ENCODE peak calls at places on chromosome 1, in ten cellular contexts. One of them, this sample, is unnamed.

GRCh38 chr1:231194843-231195516 is 33.1 kb downstream of the TRIM67 start:
- DNase-seq in choroid plexus epithelial cell: no peak
- DNase-seq in HL-60: no peak
- DNase-seq in left ventricle myocardium inferior: no peak
- DNase-seq in mammary epithelial cell: no peak
- DNase-seq in progenitor cell of endocrine pancreas: no peak
- DNase-seq in neural progenitor cell: no peak
- DNase-seq in brain microvascular endothelial cell: no peak
- DNase-seq in HFF-Myc: no peak
- DNase-seq in epithelial cell of esophagus: no peak
- DNase-seq in this sample: no peak

GRCh38 chr1:186564558-186564957 is 103.6 kb upstream of the PDC start:
- DNase-seq in choroid plexus epithelial cell: peak; percentile 51
- DNase-seq in HL-60: no peak
- DNase-seq in left ventricle myocardium inferior: no peak
- DNase-seq in mammary epithelial cell: no peak
- DNase-seq in progenitor cell of endocrine pancreas: no peak
- DNase-seq in neural progenitor cell: no peak
- DNase-seq in brain microvascular endothelial cell: no peak
- DNase-seq in HFF-Myc: no peak
- DNase-seq in epithelial cell of esophagus: no peak
- DNase-seq in this sample: no peak

GRCh38 chr1:11860586-11860985 is 1.8 kb upstream of the NPPB start:
- DNase-seq in choroid plexus epithelial cell: no peak
- DNase-seq in HL-60: no peak
- DNase-seq in left ventricle myocardium inferior: no peak
- DNase-seq in mammary epithelial cell: no peak
- DNase-seq in progenitor cell of endocrine pancreas: no peak
- DNase-seq in neural progenitor cell: no peak
- DNase-seq in brain microvascular endothelial cell: no peak
- DNase-seq in HFF-Myc: no peak
- DNase-seq in epithelial cell of esophagus: no peak
- DNase-seq in this sample: no peak

GRCh38 chr1:205437570-205437969 is 15.7 kb upstream of the LEMD1 start:
- DNase-seq in choroid plexus epithelial cell: no peak
- DNase-seq in HL-60: no peak
- DNase-seq in left ventricle myocardium inferior: no peak
- DNase-seq in mammary epithelial cell: no peak
- DNase-seq in progenitor cell of endocrine pancreas: no peak
- DNase-seq in neural progenitor cell: no peak
- DNase-seq in brain microvascular endothelial cell: no peak
- DNase-seq in HFF-Myc: no peak
- DNase-seq in epithelial cell of esophagus: no peak
- DNase-seq in this sample: no peak

GRCh38 chr1:19044471-19044870 is 88.0 kb upstream of the IFFO2 start:
- DNase-seq in choroid plexus epithelial cell: no peak
- DNase-seq in HL-60: no peak
- DNase-seq in left ventricle myocardium inferior: no peak
- DNase-seq in mammary epithelial cell: no peak
- DNase-seq in progenitor cell of endocrine pancreas: no peak
- DNase-seq in neural progenitor cell: no peak
- DNase-seq in brain microvascular endothelial cell: no peak
- DNase-seq in HFF-Myc: no peak
- DNase-seq in epithelial cell of esophagus: no peak
- DNase-seq in this sample: no peak

GRCh38 chr1:79325705-79326104 is 319.2 kb upstream of the ADGRL4 start:
- DNase-seq in choroid plexus epithelial cell: peak; percentile 7
- DNase-seq in HL-60: no peak
- DNase-seq in left ventricle myocardium inferior: no peak
- DNase-seq in mammary epithelial cell: no peak
- DNase-seq in progenitor cell of endocrine pancreas: no peak
- DNase-seq in neural progenitor cell: no peak
- DNase-seq in brain microvascular endothelial cell: no peak
- DNase-seq in HFF-Myc: no peak
- DNase-seq in epithelial cell of esophagus: no peak
- DNase-seq in this sample: no peak

GRCh38 chr1:155009742-155010141 is 7.1 kb downstream of the ZBTB7B start:
- DNase-seq in choroid plexus epithelial cell: no peak
- DNase-seq in HL-60: no peak
- DNase-seq in left ventricle myocardium inferior: no peak
- DNase-seq in mammary epithelial cell: no peak
- DNase-seq in progenitor cell of endocrine pancreas: no peak
- DNase-seq in neural progenitor cell: no peak
- DNase-seq in brain microvascular endothelial cell: no peak
- DNase-seq in HFF-Myc: no peak
- DNase-seq in epithelial cell of esophagus: no peak
- DNase-seq in this sample: no peak

GRCh38 chr1:230278871-230279582 is 147.1 kb downstream of the PGBD5 start:
- DNase-seq in choroid plexus epithelial cell: no peak
- DNase-seq in HL-60: no peak
- DNase-seq in left ventricle myocardium inferior: no peak
- DNase-seq in mammary epithelial cell: no peak
- DNase-seq in progenitor cell of endocrine pancreas: no peak
- DNase-seq in neural progenitor cell: no peak
- DNase-seq in brain microvascular endothelial cell: no peak
- DNase-seq in HFF-Myc: no peak
- DNase-seq in epithelial cell of esophagus: no peak
- DNase-seq in this sample: no peak

GRCh38 chr1:245475116-245475515 is 320.3 kb downstream of the KIF26B start:
- DNase-seq in choroid plexus epithelial cell: peak; percentile 35
- DNase-seq in HL-60: no peak
- DNase-seq in left ventricle myocardium inferior: no peak
- DNase-seq in mammary epithelial cell: peak; percentile 9
- DNase-seq in progenitor cell of endocrine pancreas: no peak
- DNase-seq in neural progenitor cell: no peak
- DNase-seq in brain microvascular endothelial cell: no peak
- DNase-seq in HFF-Myc: no peak
- DNase-seq in epithelial cell of esophagus: peak; percentile 6
- DNase-seq in this sample: no peak

GRCh38 chr1:224348137-224348536 is 8.5 kb upstream of the CNIH4 start:
- DNase-seq in choroid plexus epithelial cell: no peak
- DNase-seq in HL-60: no peak
- DNase-seq in left ventricle myocardium inferior: no peak
- DNase-seq in mammary epithelial cell: no peak
- DNase-seq in progenitor cell of endocrine pancreas: no peak
- DNase-seq in neural progenitor cell: no peak
- DNase-seq in brain microvascular endothelial cell: no peak
- DNase-seq in HFF-Myc: no peak
- DNase-seq in epithelial cell of esophagus: no peak
- DNase-seq in this sample: no peak

GRCh38 chr1:100277866-100278265 is 11.8 kb downstream of the RTCA start:
- DNase-seq in choroid plexus epithelial cell: no peak
- DNase-seq in HL-60: no peak
- DNase-seq in left ventricle myocardium inferior: no peak
- DNase-seq in mammary epithelial cell: no peak
- DNase-seq in progenitor cell of endocrine pancreas: no peak
- DNase-seq in neural progenitor cell: no peak
- DNase-seq in brain microvascular endothelial cell: no peak
- DNase-seq in HFF-Myc: no peak
- DNase-seq in epithelial cell of esophagus: peak; percentile 5
- DNase-seq in this sample: no peak

GRCh38 chr1:190477687-190478192 is at the start of gene BRINP3:
- DNase-seq in choroid plexus epithelial cell: no peak
- DNase-seq in HL-60: no peak
- DNase-seq in left ventricle myocardium inferior: no peak
- DNase-seq in mammary epithelial cell: no peak
- DNase-seq in progenitor cell of endocrine pancreas: no peak
- DNase-seq in neural progenitor cell: no peak
- DNase-seq in brain microvascular endothelial cell: no peak
- DNase-seq in HFF-Myc: no peak
- DNase-seq in epithelial cell of esophagus: no peak
- DNase-seq in this sample: no peak

GRCh38 chr1:204974326-204974725 is 68.7 kb upstream of the CNTN2 start:
- DNase-seq in choroid plexus epithelial cell: no peak
- DNase-seq in HL-60: no peak
- DNase-seq in left ventricle myocardium inferior: no peak
- DNase-seq in mammary epithelial cell: no peak
- DNase-seq in progenitor cell of endocrine pancreas: no peak
- DNase-seq in neural progenitor cell: no peak
- DNase-seq in brain microvascular endothelial cell: no peak
- DNase-seq in HFF-Myc: no peak
- DNase-seq in epithelial cell of esophagus: no peak
- DNase-seq in this sample: no peak

GRCh38 chr1:203217139-203217621 is 12.3 kb downstream of the CHIT1 start:
- DNase-seq in choroid plexus epithelial cell: no peak
- DNase-seq in HL-60: peak; percentile 59
- DNase-seq in left ventricle myocardium inferior: no peak
- DNase-seq in mammary epithelial cell: no peak
- DNase-seq in progenitor cell of endocrine pancreas: no peak
- DNase-seq in neural progenitor cell: no peak
- DNase-seq in brain microvascular endothelial cell: no peak
- DNase-seq in HFF-Myc: no peak
- DNase-seq in epithelial cell of esophagus: peak; percentile 36
- DNase-seq in this sample: no peak

GRCh38 chr1:98388431-98388830 is 273.1 kb upstream of the SNX7 start:
- DNase-seq in choroid plexus epithelial cell: peak; percentile 88
- DNase-seq in HL-60: peak; percentile 4
- DNase-seq in left ventricle myocardium inferior: no peak
- DNase-seq in mammary epithelial cell: peak; percentile 88
- DNase-seq in progenitor cell of endocrine pancreas: no peak
- DNase-seq in neural progenitor cell: no peak
- DNase-seq in brain microvascular endothelial cell: peak; percentile 78
- DNase-seq in HFF-Myc: peak; percentile 77
- DNase-seq in epithelial cell of esophagus: peak; percentile 40
- DNase-seq in this sample: no peak

GRCh38 chr1:220528049-220528678 is at the start of gene MARK1:
- DNase-seq in choroid plexus epithelial cell: peak; percentile 13
- DNase-seq in HL-60: no peak
- DNase-seq in left ventricle myocardium inferior: peak; percentile 84
- DNase-seq in mammary epithelial cell: peak; percentile 56
- DNase-seq in progenitor cell of endocrine pancreas: peak; percentile 30
- DNase-seq in neural progenitor cell: peak; percentile 88
- DNase-seq in brain microvascular endothelial cell: no peak
- DNase-seq in HFF-Myc: no peak
- DNase-seq in epithelial cell of esophagus: peak; percentile 71
- DNase-seq in this sample: peak; percentile 73

GRCh38 chr1:36464605-36465393 is 615 bp upstream of the MRPS15 start:
- DNase-seq in choroid plexus epithelial cell: peak; percentile 39
- DNase-seq in HL-60: no peak
- DNase-seq in left ventricle myocardium inferior: no peak
- DNase-seq in mammary epithelial cell: no peak
- DNase-seq in progenitor cell of endocrine pancreas: no peak
- DNase-seq in neural progenitor cell: no peak
- DNase-seq in brain microvascular endothelial cell: no peak
- DNase-seq in HFF-Myc: no peak
- DNase-seq in epithelial cell of esophagus: no peak
- DNase-seq in this sample: no peak

GRCh38 chr1:21299007-21299406 is 8.7 kb upstream of the ECE1 start:
- DNase-seq in choroid plexus epithelial cell: no peak
- DNase-seq in HL-60: no peak
- DNase-seq in left ventricle myocardium inferior: no peak
- DNase-seq in mammary epithelial cell: peak; percentile 45
- DNase-seq in progenitor cell of endocrine pancreas: no peak
- DNase-seq in neural progenitor cell: no peak
- DNase-seq in brain microvascular endothelial cell: no peak
- DNase-seq in HFF-Myc: no peak
- DNase-seq in epithelial cell of esophagus: peak; percentile 71
- DNase-seq in this sample: no peak

GRCh38 chr1:158177705-158178450 is 2.8 kb upstream of the CD1D start:
- DNase-seq in choroid plexus epithelial cell: peak; percentile 70
- DNase-seq in HL-60: peak; percentile 38
- DNase-seq in left ventricle myocardium inferior: peak; percentile 97
- DNase-seq in mammary epithelial cell: peak; percentile 81
- DNase-seq in progenitor cell of endocrine pancreas: peak; percentile 54
- DNase-seq in neural progenitor cell: peak; percentile 91
- DNase-seq in brain microvascular endothelial cell: peak; percentile 79
- DNase-seq in HFF-Myc: no peak
- DNase-seq in epithelial cell of esophagus: peak; percentile 89
- DNase-seq in this sample: peak; percentile 91

GRCh38 chr1:186082235-186082937 is 292.7 kb downstream of the TPR start:
- DNase-seq in choroid plexus epithelial cell: peak; percentile 93
- DNase-seq in HL-60: peak; percentile 93
- DNase-seq in left ventricle myocardium inferior: peak; percentile 61
- DNase-seq in mammary epithelial cell: peak; percentile 52
- DNase-seq in progenitor cell of endocrine pancreas: no peak
- DNase-seq in neural progenitor cell: peak; percentile 41
- DNase-seq in brain microvascular endothelial cell: peak; percentile 88
- DNase-seq in HFF-Myc: peak; percentile 24
- DNase-seq in epithelial cell of esophagus: peak; percentile 91
- DNase-seq in this sample: peak; percentile 69

GRCh38 chr1:44631647-44632510 is 42.4 kb downstream of the TMEM53 start:
- DNase-seq in choroid plexus epithelial cell: peak; percentile 92
- DNase-seq in HL-60: peak; percentile 90
- DNase-seq in left ventricle myocardium inferior: peak; percentile 93
- DNase-seq in mammary epithelial cell: peak; percentile 77
- DNase-seq in progenitor cell of endocrine pancreas: peak; percentile 73
- DNase-seq in neural progenitor cell: peak; percentile 94
- DNase-seq in brain microvascular endothelial cell: peak; percentile 79
- DNase-seq in HFF-Myc: peak; percentile 58
- DNase-seq in epithelial cell of esophagus: peak; percentile 84
- DNase-seq in this sample: peak; percentile 89

GRCh38 chr1:112196731-112197130 is 199.3 kb upstream of the CTTNBP2NL start:
- DNase-seq in choroid plexus epithelial cell: no peak
- DNase-seq in HL-60: no peak
- DNase-seq in left ventricle myocardium inferior: no peak
- DNase-seq in mammary epithelial cell: no peak
- DNase-seq in progenitor cell of endocrine pancreas: no peak
- DNase-seq in neural progenitor cell: no peak
- DNase-seq in brain microvascular endothelial cell: no peak
- DNase-seq in HFF-Myc: no peak
- DNase-seq in epithelial cell of esophagus: peak; percentile 19
- DNase-seq in this sample: no peak
- TF ChIP-seq CTCF in choroid plexus epithelial cell: no peak
- TF ChIP-seq CTCF in HL-60: no peak
- TF ChIP-seq CTCF in left ventricle myocardium inferior: no peak
- TF ChIP-seq CTCF in mammary epithelial cell: no peak
- TF ChIP-seq CTCF in progenitor cell of endocrine pancreas: no peak
- TF ChIP-seq CTCF in neural progenitor cell: no peak
- TF ChIP-seq CTCF in brain microvascular endothelial cell: no peak
- TF ChIP-seq CTCF in HFF-Myc: no peak
- TF ChIP-seq CTCF in epithelial cell of esophagus: no peak
- TF ChIP-seq CTCF in this sample: no peak

GRCh38 chr1:40161888-40162397 is 756 bp downstream of the RLF start:
- DNase-seq in choroid plexus epithelial cell: peak; percentile 23
- DNase-seq in HL-60: peak; percentile 42
- DNase-seq in left ventricle myocardium inferior: no peak
- DNase-seq in mammary epithelial cell: no peak
- DNase-seq in progenitor cell of endocrine pancreas: no peak
- DNase-seq in neural progenitor cell: no peak
- DNase-seq in brain microvascular endothelial cell: no peak
- DNase-seq in HFF-Myc: no peak
- DNase-seq in epithelial cell of esophagus: no peak
- DNase-seq in this sample: no peak
- TF ChIP-seq CTCF in choroid plexus epithelial cell: peak; percentile 9
- TF ChIP-seq CTCF in HL-60: no peak
- TF ChIP-seq CTCF in left ventricle myocardium inferior: no peak
- TF ChIP-seq CTCF in mammary epithelial cell: peak; percentile 15
- TF ChIP-seq CTCF in progenitor cell of endocrine pancreas: no peak
- TF ChIP-seq CTCF in neural progenitor cell: no peak
- TF ChIP-seq CTCF in brain microvascular endothelial cell: peak; percentile 20
- TF ChIP-seq CTCF in HFF-Myc: no peak
- TF ChIP-seq CTCF in epithelial cell of esophagus: no peak
- TF ChIP-seq CTCF in this sample: no peak

GRCh38 chr1:9792156-9793042 is 31.4 kb downstream of the CLSTN1 start:
- DNase-seq in choroid plexus epithelial cell: peak; percentile 48
- DNase-seq in HL-60: no peak
- DNase-seq in left ventricle myocardium inferior: no peak
- DNase-seq in mammary epithelial cell: no peak
- DNase-seq in progenitor cell of endocrine pancreas: no peak
- DNase-seq in neural progenitor cell: no peak
- DNase-seq in brain microvascular endothelial cell: no peak
- DNase-seq in HFF-Myc: no peak
- DNase-seq in epithelial cell of esophagus: peak; percentile 32
- DNase-seq in this sample: peak; percentile 65
- TF ChIP-seq CTCF in choroid plexus epithelial cell: peak; percentile 23
- TF ChIP-seq CTCF in HL-60: no peak
- TF ChIP-seq CTCF in left ventricle myocardium inferior: no peak
- TF ChIP-seq CTCF in mammary epithelial cell: peak; percentile 42
- TF ChIP-seq CTCF in progenitor cell of endocrine pancreas: peak; percentile 19
- TF ChIP-seq CTCF in neural progenitor cell: no peak
- TF ChIP-seq CTCF in brain microvascular endothelial cell: no peak
- TF ChIP-seq CTCF in HFF-Myc: no peak
- TF ChIP-seq CTCF in epithelial cell of esophagus: peak; percentile 21
- TF ChIP-seq CTCF in this sample: no peak

GRCh38 chr1:227954163-227954850 is 6.6 kb upstream of the WNT9A start:
- DNase-seq in choroid plexus epithelial cell: no peak
- DNase-seq in HL-60: no peak
- DNase-seq in left ventricle myocardium inferior: no peak
- DNase-seq in mammary epithelial cell: no peak
- DNase-seq in progenitor cell of endocrine pancreas: no peak
- DNase-seq in neural progenitor cell: no peak
- DNase-seq in brain microvascular endothelial cell: no peak
- DNase-seq in HFF-Myc: no peak
- DNase-seq in epithelial cell of esophagus: no peak
- DNase-seq in this sample: no peak
- TF ChIP-seq CTCF in choroid plexus epithelial cell: no peak
- TF ChIP-seq CTCF in HL-60: no peak
- TF ChIP-seq CTCF in left ventricle myocardium inferior: no peak
- TF ChIP-seq CTCF in mammary epithelial cell: no peak
- TF ChIP-seq CTCF in progenitor cell of endocrine pancreas: no peak
- TF ChIP-seq CTCF in neural progenitor cell: no peak
- TF ChIP-seq CTCF in brain microvascular endothelial cell: no peak
- TF ChIP-seq CTCF in HFF-Myc: no peak
- TF ChIP-seq CTCF in epithelial cell of esophagus: no peak
- TF ChIP-seq CTCF in this sample: no peak

This sample was measured in nephron progenitor cell.